ENCODE peak calls at places on chromosomes 12 and 14, in four cellular contexts. One of them, this sample, is unnamed.

GRCh38 chr12:18700254-18700653 is 37.6 kb downstream of the PLCZ1 start:
- DNase-seq in HCT116: no peak
- DNase-seq in GM23248: peak; percentile 98
- DNase-seq in SK-N-SH: peak; percentile 1
- DNase-seq in this sample: no peak

GRCh38 chr12:131827961-131828534 is at the start of gene MMP17:
- DNase-seq in HCT116: no peak
- DNase-seq in GM23248: peak; percentile 94
- DNase-seq in SK-N-SH: peak; percentile 90
- DNase-seq in this sample: peak; percentile 23

GRCh38 chr12:104219908-104220404 is 4.4 kb downstream of the TXNRD1 start:
- DNase-seq in HCT116: peak; percentile 97
- DNase-seq in GM23248: peak; percentile 87
- DNase-seq in SK-N-SH: peak; percentile 52
- DNase-seq in this sample: no peak

GRCh38 chr12:57549909-57550627 is at the start of gene KIF5A:
- DNase-seq in HCT116: no peak
- DNase-seq in GM23248: peak; percentile 58
- DNase-seq in SK-N-SH: peak; percentile 92
- DNase-seq in this sample: peak; percentile 43

GRCh38 chr14:61188196-61188595 is 92.9 kb downstream of the TMEM30B start:
- DNase-seq in HCT116: no peak
- DNase-seq in GM23248: peak; percentile 73
- DNase-seq in SK-N-SH: no peak
- DNase-seq in this sample: no peak

GRCh38 chr14:90126260-90126659 is 64.5 kb downstream of the KCNK13 start:
- DNase-seq in HCT116: no peak
- DNase-seq in GM23248: no peak
- DNase-seq in SK-N-SH: no peak
- DNase-seq in this sample: no peak

GRCh38 chr14:50928002-50928635 is 16.2 kb downstream of the PYGL start:
- DNase-seq in HCT116: no peak
- DNase-seq in GM23248: peak; percentile 97
- DNase-seq in SK-N-SH: no peak
- DNase-seq in this sample: no peak

GRCh38 chr12:75020068-75020557 is 189.5 kb downstream of the KCNC2 start:
- DNase-seq in HCT116: peak; percentile 10
- DNase-seq in GM23248: peak; percentile 0
- DNase-seq in SK-N-SH: no peak
- DNase-seq in this sample: no peak

GRCh38 chr12:102216086-102216691 is 18.6 kb upstream of the PMCH start:
- DNase-seq in HCT116: peak; percentile 35
- DNase-seq in GM23248: peak; percentile 59
- DNase-seq in SK-N-SH: no peak
- DNase-seq in this sample: no peak

GRCh38 chr12:93297032-93297431 is 80.7 kb upstream of the NUDT4 start:
- DNase-seq in HCT116: no peak
- DNase-seq in GM23248: no peak
- DNase-seq in SK-N-SH: no peak
- DNase-seq in this sample: no peak

GRCh38 chr14:49550284-49551184 is 35.6 kb downstream of the RPS29 start:
- DNase-seq in HCT116: peak; percentile 8
- DNase-seq in GM23248: peak; percentile 38
- DNase-seq in SK-N-SH: peak; percentile 26
- DNase-seq in this sample: no peak

GRCh38 chr14:23442721-23443356 is 7.4 kb upstream of the MYH7 start:
- DNase-seq in HCT116: no peak
- DNase-seq in GM23248: no peak
- DNase-seq in SK-N-SH: no peak
- DNase-seq in this sample: no peak

GRCh38 chr12:49187184-49187583 is 1.7 kb downstream of the TUBA1A start:
- DNase-seq in HCT116: no peak
- DNase-seq in GM23248: peak; percentile 84
- DNase-seq in SK-N-SH: peak; percentile 47
- DNase-seq in this sample: no peak

GRCh38 chr14:104841730-104842129 is 23.3 kb upstream of the CEP170B start:
- DNase-seq in HCT116: no peak
- DNase-seq in GM23248: no peak
- DNase-seq in SK-N-SH: no peak
- DNase-seq in this sample: no peak

GRCh38 chr14:70315942-70316341 is 43.5 kb downstream of the COX16 start:
- DNase-seq in HCT116: no peak
- DNase-seq in GM23248: peak; percentile 5
- DNase-seq in SK-N-SH: no peak
- DNase-seq in this sample: no peak

GRCh38 chr14:41490323-41490722 is 116.4 kb upstream of the LRFN5 start:
- DNase-seq in HCT116: no peak
- DNase-seq in GM23248: no peak
- DNase-seq in SK-N-SH: no peak
- DNase-seq in this sample: no peak

GRCh38 chr12:132492522-132492921 is 2.6 kb downstream of the FBRSL1 start:
- DNase-seq in HCT116: no peak
- DNase-seq in GM23248: no peak
- DNase-seq in SK-N-SH: no peak
- DNase-seq in this sample: no peak

GRCh38 chr12:63226792-63227463 is 75.9 kb upstream of the AVPR1A start:
- DNase-seq in HCT116: no peak
- DNase-seq in GM23248: no peak
- DNase-seq in SK-N-SH: no peak
- DNase-seq in this sample: no peak

GRCh38 chr14:77590845-77591506 is 25.5 kb downstream of the SPTLC2 start:
- DNase-seq in HCT116: no peak
- DNase-seq in GM23248: no peak
- DNase-seq in SK-N-SH: no peak
- DNase-seq in this sample: no peak

GRCh38 chr14:64112859-64113258 is 181.3 kb downstream of the ESR2 start:
- DNase-seq in HCT116: no peak
- DNase-seq in GM23248: no peak
- DNase-seq in SK-N-SH: no peak
- DNase-seq in this sample: no peak

GRCh38 chr12:104215638-104216297 is at the start of gene TXNRD1:
- DNase-seq in HCT116: peak; percentile 56
- DNase-seq in GM23248: peak; percentile 92
- DNase-seq in SK-N-SH: no peak
- DNase-seq in this sample: peak; percentile 88

GRCh38 chr12:116708826-116709756 is 28.8 kb downstream of the SPRING1 start:
- DNase-seq in HCT116: peak; percentile 38
- DNase-seq in GM23248: peak; percentile 82
- DNase-seq in SK-N-SH: peak; percentile 74
- DNase-seq in this sample: peak; percentile 71

GRCh38 chr12:124352839-124353238 is 57.9 kb downstream of the RFLNA start:
- DNase-seq in HCT116: no peak
- DNase-seq in GM23248: no peak
- DNase-seq in SK-N-SH: no peak
- DNase-seq in this sample: no peak

GRCh38 chr12:70590549-70591226 is 46.5 kb downstream of the PTPRB start:
- DNase-seq in HCT116: no peak
- DNase-seq in GM23248: no peak
- DNase-seq in SK-N-SH: no peak
- DNase-seq in this sample: no peak

GRCh38 chr12:107884769-107885694 is 110.5 kb downstream of the ASCL4 start:
- DNase-seq in HCT116: peak; percentile 41
- DNase-seq in GM23248: peak; percentile 79
- DNase-seq in SK-N-SH: peak; percentile 74
- DNase-seq in this sample: peak; percentile 63

GRCh38 chr12:3544296-3544965 is 53.4 kb downstream of the PRMT8 start:
- DNase-seq in HCT116: no peak
- DNase-seq in GM23248: no peak
- DNase-seq in SK-N-SH: no peak
- DNase-seq in this sample: no peak

GRCh38 chr12:87054225-87054624 is 798.0 kb upstream of the MGAT4C start:
- DNase-seq in HCT116: no peak
- DNase-seq in GM23248: peak; percentile 4
- DNase-seq in SK-N-SH: no peak
- DNase-seq in this sample: no peak
- TF ChIP-seq EZH2phosphoT487 in HCT116: no peak
- TF ChIP-seq EZH2phosphoT487 in GM23248: no peak
- TF ChIP-seq EZH2phosphoT487 in SK-N-SH: no peak
- TF ChIP-seq EZH2phosphoT487 in this sample: no peak

DNA sequence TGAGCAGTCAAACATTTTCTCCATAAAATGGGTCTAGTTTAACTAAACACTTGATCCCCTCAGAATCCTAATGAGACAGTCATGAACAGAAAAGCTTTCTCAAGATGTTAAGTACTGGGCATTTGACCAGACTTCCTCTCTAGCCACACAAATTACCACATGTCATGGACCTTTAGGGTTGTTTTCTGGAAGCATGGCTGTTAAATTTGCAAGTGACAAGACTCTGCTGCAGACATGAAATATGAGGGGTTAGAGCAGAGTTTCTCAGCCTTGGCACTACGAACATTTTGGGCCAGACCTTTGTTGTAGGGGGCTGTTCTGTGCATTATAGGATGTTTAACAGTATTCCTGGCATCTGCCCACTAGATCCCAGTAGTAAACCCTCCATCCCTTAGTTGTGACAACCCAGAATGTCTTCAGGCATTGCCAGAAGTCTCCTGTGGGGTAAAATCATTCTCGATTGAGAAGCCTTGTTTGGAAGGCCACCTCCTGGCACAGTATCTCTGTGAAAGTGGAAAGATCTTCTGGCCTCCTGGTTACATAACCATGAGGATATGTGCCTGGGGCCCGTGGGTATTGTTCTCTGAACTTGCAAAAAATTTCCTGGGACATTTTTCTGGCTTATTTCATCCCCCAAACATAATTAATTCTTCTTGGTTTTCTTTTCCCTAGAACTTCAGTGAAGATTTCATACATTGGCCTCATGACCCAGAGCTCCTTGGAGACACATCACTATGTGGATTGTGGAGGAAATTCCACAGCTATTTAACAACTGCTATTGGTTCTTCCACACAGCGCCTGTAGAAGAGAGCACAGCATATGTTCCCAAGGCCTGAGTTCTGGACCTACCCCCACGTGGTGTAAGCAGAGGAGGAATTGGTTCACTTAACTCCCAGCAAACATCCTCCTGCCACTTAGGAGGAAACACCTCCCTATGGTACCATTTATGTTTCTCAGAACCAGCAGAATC is 4.3 kb downstream of the TMEM106C start:
- DNase-seq in HCT116: no peak
- DNase-seq in GM23248: peak; percentile 49
- DNase-seq in SK-N-SH: no peak
- DNase-seq in this sample: no peak
- H3K4me1 ChIP-seq in HCT116: peaks cover 12% of the 10 kb centered on the region
- H3K4me1 ChIP-seq in GM23248: peaks cover 4% of the 10 kb centered on the region
- H3K4me1 ChIP-seq in SK-N-SH: peaks cover 6% of the 10 kb centered on the region
- H3K4me1 ChIP-seq in this sample: peaks cover 8% of the 10 kb centered on the region

DNA sequence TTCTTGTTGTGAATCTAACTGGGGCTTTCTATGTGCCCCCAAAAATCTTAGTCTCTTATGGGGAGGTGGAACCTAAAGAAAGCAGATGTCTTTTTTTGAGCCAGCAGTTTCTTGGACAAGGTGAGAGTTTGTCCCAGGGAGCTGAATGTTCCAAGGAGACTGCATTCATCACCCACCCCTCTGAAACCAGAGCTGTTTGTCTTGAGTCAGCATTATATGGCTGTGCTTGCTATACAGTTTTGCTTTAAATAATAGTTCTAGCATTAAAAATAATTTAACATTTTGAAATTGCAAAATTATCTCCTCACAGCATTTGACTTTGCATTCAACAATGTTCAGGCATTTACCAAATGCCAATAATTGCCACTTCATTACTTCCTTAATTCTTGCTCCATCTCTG is 813.3 kb downstream of the BCL11B start:
- DNase-seq in HCT116: no peak
- DNase-seq in GM23248: no peak
- DNase-seq in SK-N-SH: no peak
- DNase-seq in this sample: no peak
- H3K9me2 ChIP-seq in HCT116: no peaks in the 10 kb centered on the region
- H3K9me2 ChIP-seq in GM23248: no peaks in the 10 kb centered on the region
- H3K9me2 ChIP-seq in SK-N-SH: no peaks in the 10 kb centered on the region
- H3K9me2 ChIP-seq in this sample: no peaks in the 10 kb centered on the region

GRCh38 chr12:42945927-42946326 is 356.4 kb upstream of the PRICKLE1 start:
- DNase-seq in HCT116: no peak
- DNase-seq in GM23248: no peak
- DNase-seq in SK-N-SH: no peak
- DNase-seq in this sample: no peak

GRCh38 chr12:42944516-42944915 is 355.0 kb upstream of the PRICKLE1 start:
- DNase-seq in HCT116: no peak
- DNase-seq in GM23248: no peak
- DNase-seq in SK-N-SH: no peak
- DNase-seq in this sample: no peak

GRCh38 chr12:42946776-42947435 is 357.4 kb upstream of the PRICKLE1 start:
- DNase-seq in HCT116: no peak
- DNase-seq in GM23248: peak; percentile 23
- DNase-seq in SK-N-SH: no peak
- DNase-seq in this sample: no peak
- TF ChIP-seq EZH2phosphoT487 in HCT116: no peak
- TF ChIP-seq EZH2phosphoT487 in GM23248: no peak
- TF ChIP-seq EZH2phosphoT487 in SK-N-SH: no peak
- TF ChIP-seq EZH2phosphoT487 in this sample: no peak

GRCh38 chr14:103686831-103687485 is 28.3 kb downstream of the XRCC3 start:
- DNase-seq in HCT116: no peak
- DNase-seq in GM23248: no peak
- DNase-seq in SK-N-SH: no peak
- DNase-seq in this sample: no peak

GRCh38 chr14:103688906-103689902 is 26.0 kb downstream of the XRCC3 start:
- DNase-seq in HCT116: no peak
- DNase-seq in GM23248: peak; percentile 79
- DNase-seq in SK-N-SH: no peak
- DNase-seq in this sample: no peak

GRCh38 chr14:103685276-103686211 is 29.7 kb downstream of the XRCC3 start:
- DNase-seq in HCT116: no peak
- DNase-seq in GM23248: no peak
- DNase-seq in SK-N-SH: no peak
- DNase-seq in this sample: no peak

GRCh38 chr14:103688441-103688840 is 26.8 kb downstream of the XRCC3 start:
- DNase-seq in HCT116: no peak
- DNase-seq in GM23248: peak; percentile 55
- DNase-seq in SK-N-SH: no peak
- DNase-seq in this sample: no peak

GRCh38 chr14:103687712-103688111 is 27.5 kb downstream of the XRCC3 start:
- DNase-seq in HCT116: no peak
- DNase-seq in GM23248: no peak
- DNase-seq in SK-N-SH: no peak
- DNase-seq in this sample: no peak
- H3K4me1 ChIP-seq in HCT116: no peaks in the 10 kb centered on the region
- H3K4me1 ChIP-seq in GM23248: peaks cover 18% of the 10 kb centered on the region
- H3K4me1 ChIP-seq in SK-N-SH: peaks cover under 1% of the 10 kb centered on the region
- H3K4me1 ChIP-seq in this sample: no peaks in the 10 kb centered on the region

GRCh38 chr12:100493371-100494012 is 19.8 kb downstream of the NR1H4 start:
- DNase-seq in HCT116: no peak
- DNase-seq in GM23248: no peak
- DNase-seq in SK-N-SH: no peak
- DNase-seq in this sample: no peak
- H3K9me2 ChIP-seq in HCT116: no peaks in the 10 kb centered on the region
- H3K9me2 ChIP-seq in GM23248: no peaks in the 10 kb centered on the region
- H3K9me2 ChIP-seq in SK-N-SH: no peaks in the 10 kb centered on the region
- H3K9me2 ChIP-seq in this sample: no peaks in the 10 kb centered on the region

DNA sequence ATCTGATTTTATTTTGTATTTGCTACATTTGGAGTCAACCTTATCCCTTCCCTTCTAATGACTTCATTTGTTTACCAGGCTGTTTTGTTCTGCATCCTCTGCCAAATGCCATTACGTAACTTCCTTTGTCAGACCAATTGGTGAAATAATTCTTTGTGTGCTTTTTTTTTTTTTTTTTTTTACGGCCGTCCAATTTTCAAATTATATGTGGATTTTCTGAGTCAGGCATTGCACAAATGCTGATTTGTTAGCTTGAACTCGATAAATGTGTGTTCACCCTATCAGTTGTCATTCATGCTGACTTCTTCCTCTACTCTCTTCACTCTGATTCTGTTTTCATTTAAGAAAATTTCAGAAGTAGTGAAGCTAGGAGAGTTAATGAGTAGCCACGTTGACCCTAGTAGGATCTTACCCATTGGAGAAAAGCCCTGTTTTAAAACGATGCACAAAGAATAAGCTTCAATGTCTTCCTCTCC is 386.2 kb downstream of the DIO2 start:
- DNase-seq in HCT116: no peak
- DNase-seq in GM23248: peak; percentile 19
- DNase-seq in SK-N-SH: no peak
- DNase-seq in this sample: no peak
- TF ChIP-seq EZH2phosphoT487 in HCT116: no peak
- TF ChIP-seq EZH2phosphoT487 in GM23248: no peak
- TF ChIP-seq EZH2phosphoT487 in SK-N-SH: no peak
- TF ChIP-seq EZH2phosphoT487 in this sample: no peak

This sample was measured in MM.1S.